ENCODE peak calls at places on chromosomes 11 and 22, in nine cellular contexts. A is activated CD4-positive, CD25-positive, alpha-beta regulatory T cell treated with anti-CD3 and anti-CD28 coated beads, Interleukin-2, amount 50 U/mL, for 16 hours; M is HEK293T; S is neuronal stem cell; K is activated gamma-delta T cell treated with anti-CD3 and anti-CD28 coated beads, Interleukin-2, amount 50 U/mL, for 16 hours; L is GM10248; R is activated T-helper 1 cell treated with anti-CD3 and anti-CD28 coated beads, Interleukin-12 subunit alpha, Interleukin-12 subunit beta, Interleukin-2, Interleukin-4 antibody, amounts not matched to agents 30 ng/mL and 10 ng/mL and 1 ng/mL, durations not matched to agents 14 hours and 24 hours and 36 hours; V is mesenchymal stem cell; G is left ventricle myocardium superior. F is an unnamed sample.

GRCh38 chr11:73217131-73217809 is 811 bp upstream of the P2RY2 start:
- DNase-seq in A (no peak), M (no peak), S (no peak), K (no peak), L (no peak), R (no peak), V (no peak), G (peak), F (no peak)

GRCh38 chr22:29044657-29045176 is 16.9 kb downstream of the C22orf31 start:
- DNase-seq in A (no peak), M (no peak), S (no peak), K (no peak), L (no peak), R (no peak), V (peak), G (no peak), F (no peak)

GRCh38 chr11:60502221-60502775 is 9.7 kb downstream of the MS4A12 start:
- DNase-seq in A (no peak), M (no peak), S (no peak), K (no peak), L (no peak), R (no peak), V (no peak), G (no peak), F (no peak)

GRCh38 chr11:122478986-122479385 is 176.5 kb upstream of the UBASH3B start:
- DNase-seq in A (no peak), M (no peak), S (no peak), K (no peak), L (no peak), R (no peak), V (no peak), G (no peak), F (no peak)

GRCh38 chr11:43868852-43869567 is 11.6 kb upstream of the ALKBH3 start:
- DNase-seq in A (peak), M (no peak), S (no peak), K (peak), L (peak), R (peak), V (peak), G (no peak), F (peak)

GRCh38 chr11:132078677-132079076 is 708.3 kb downstream of the NTM start:
- DNase-seq in A (no peak), M (no peak), S (no peak), K (no peak), L (no peak), R (no peak), V (no peak), G (no peak), F (no peak)

GRCh38 chr11:104291646-104292045 is 127.7 kb upstream of the PDGFD start:
- DNase-seq in A (no peak), M (no peak), S (no peak), K (no peak), L (no peak), R (no peak), V (peak), G (no peak), F (no peak)

GRCh38 chr11:69718147-69718546 is 14.3 kb upstream of the FGF19 start:
- DNase-seq in A (no peak), M (peak), S (peak), K (no peak), L (peak), R (no peak), V (peak), G (peak), F (no peak)

GRCh38 chr22:50169181-50169759 is 1.3 kb upstream of the PANX2 start:
- DNase-seq in A (no peak), M (no peak), S (no peak), K (no peak), L (no peak), R (no peak), V (no peak), G (no peak), F (no peak)

GRCh38 chr11:59144096-59144495 is 1.4 kb downstream of the FAM111A start:
- DNase-seq in A (no peak), M (no peak), S (no peak), K (no peak), L (no peak), R (no peak), V (no peak), G (no peak), F (no peak)

GRCh38 chr22:48927591-48927990 is 900.1 kb downstream of the BRD1 start:
- DNase-seq in A (no peak), M (no peak), S (no peak), K (no peak), L (no peak), R (no peak), V (no peak), G (no peak), F (no peak)

GRCh38 chr11:608751-609354 is 6.9 kb downstream of the IRF7 start:
- DNase-seq in A (no peak), M (no peak), S (no peak), K (no peak), L (no peak), R (no peak), V (no peak), G (no peak), F (no peak)

GRCh38 chr11:78564037-78564888 is 10.4 kb downstream of the NARS2 start:
- DNase-seq in A (peak), M (peak), S (peak), K (peak), L (no peak), R (peak), V (peak), G (no peak), F (peak)

GRCh38 chr22:30253205-30253852 is 6.8 kb upstream of the LIF start:
- DNase-seq in A (no peak), M (no peak), S (no peak), K (no peak), L (no peak), R (no peak), V (no peak), G (peak), F (no peak)

GRCh38 chr11:35662061-35662648 is 420 bp upstream of the TRIM44 start:
- DNase-seq in A (no peak), M (no peak), S (no peak), K (no peak), L (peak), R (no peak), V (no peak), G (no peak), F (no peak)

GRCh38 chr22:36921309-36922096 is 8.1 kb downstream of the CSF2RB start:
- DNase-seq in A (no peak), M (no peak), S (no peak), K (no peak), L (peak), R (no peak), V (no peak), G (no peak), F (no peak)

GRCh38 chr11:64340671-64341335 is 799 bp downstream of the CCDC88B start:
- DNase-seq in A (peak), M (peak), S (peak), K (peak), L (peak), R (peak), V (no peak), G (peak), F (no peak)

GRCh38 chr11:57260937-57261783 is 24.1 kb upstream of the APLNR start:
- DNase-seq in A (no peak), M (no peak), S (no peak), K (no peak), L (no peak), R (no peak), V (no peak), G (no peak), F (no peak)

GRCh38 chr11:104594228-104594958 is 303.9 kb downstream of the CASP12 start:
- DNase-seq in A (no peak), M (no peak), S (no peak), K (no peak), L (no peak), R (no peak), V (no peak), G (no peak), F (no peak)

GRCh38 chr11:93248602-93249001 is 50.8 kb upstream of the SLC36A4 start:
- DNase-seq in A (no peak), M (no peak), S (no peak), K (no peak), L (no peak), R (no peak), V (peak), G (no peak), F (no peak)

GRCh38 chr22:42591987-42592386 is 22.7 kb downstream of the POLDIP3 start:
- DNase-seq in A (no peak), M (no peak), S (no peak), K (no peak), L (no peak), R (no peak), V (no peak), G (no peak), F (no peak)

GRCh38 chr22:45164217-45165123 is 745 bp downstream of the NUP50 start:
- DNase-seq in A (no peak), M (peak), S (peak), K (no peak), L (peak), R (peak), V (peak), G (peak), F (no peak)

GRCh38 chr22:45212992-45213751 is 27.5 kb downstream of the KIAA0930 start:
- DNase-seq in A (no peak), M (no peak), S (no peak), K (no peak), L (no peak), R (no peak), V (peak), G (peak), F (no peak)

GRCh38 chr11:18225906-18226305 is 10.7 kb downstream of the SAA4 start:
- DNase-seq in A (no peak), M (no peak), S (no peak), K (no peak), L (no peak), R (no peak), V (no peak), G (no peak), F (no peak)

GRCh38 chr11:47356998-47357329 is 4.5 kb upstream of the MYBPC3 start:
- DNase-seq in A (no peak), M (no peak), S (no peak), K (no peak), L (no peak), R (no peak), V (no peak), G (peak), F (no peak)

GRCh38 chr11:34997872-34998548 is 81.6 kb downstream of the PDHX start:
- DNase-seq in A (no peak), M (no peak), S (no peak), K (no peak), L (peak), R (no peak), V (peak), G (no peak), F (no peak)

GRCh38 chr11:110134120-110134519 is 40.9 kb downstream of the ZC3H12C start:
- DNase-seq in A (no peak), M (no peak), S (peak), K (no peak), L (no peak), R (no peak), V (no peak), G (no peak), F (no peak)

GRCh38 chr11:32154275-32154674 is 63.4 kb downstream of the RCN1 start:
- DNase-seq in A (no peak), M (no peak), S (no peak), K (no peak), L (no peak), R (no peak), V (peak), G (no peak), F (no peak)

GRCh38 chr22:17795661-17796548 is 21.6 kb upstream of the BID start:
- DNase-seq in A (no peak), M (no peak), S (no peak), K (no peak), L (peak), R (no peak), V (no peak), G (no peak), F (no peak)

GRCh38 chr11:63698976-63699733 is 17.9 kb downstream of the RTN3 start:
- DNase-seq in A (no peak), M (no peak), S (no peak), K (no peak), L (no peak), R (no peak), V (no peak), G (no peak), F (no peak)

GRCh38 chr11:61854966-61855714 is 27.0 kb downstream of the FADS2 start:
- DNase-seq in A (no peak), M (no peak), S (no peak), K (no peak), L (no peak), R (no peak), V (no peak), G (no peak), F (no peak)

GRCh38 chr11:62857541-62857982 is 18.2 kb upstream of the WDR74 start:
- DNase-seq in A (no peak), M (no peak), S (no peak), K (no peak), L (no peak), R (no peak), V (peak), G (no peak), F (no peak)

GRCh38 chr11:24575392-24575791 is 78.5 kb downstream of the LUZP2 start:
- DNase-seq in A (no peak), M (no peak), S (no peak), K (no peak), L (no peak), R (no peak), V (no peak), G (no peak), F (no peak)

GRCh38 chr11:10443152-10443551 is 11.9 kb upstream of the AMPD3 start:
- DNase-seq in A (no peak), M (no peak), S (no peak), K (no peak), L (no peak), R (no peak), V (no peak), G (no peak), F (no peak)

GRCh38 chr11:115042002-115042401 is 363.7 kb downstream of the NXPE2 start:
- DNase-seq in A (no peak), M (no peak), S (no peak), K (no peak), L (no peak), R (no peak), V (no peak), G (peak), F (no peak)

GRCh38 chr22:46969491-46969890 is 207.0 kb downstream of the TBC1D22A start:
- DNase-seq in A (no peak), M (no peak), S (no peak), K (no peak), L (peak), R (no peak), V (no peak), G (no peak), F (no peak)

GRCh38 chr11:123196060-123196714 is 1.1 kb upstream of the CLMP start:
- DNase-seq in A (no peak), M (no peak), S (no peak), K (no peak), L (no peak), R (no peak), V (no peak), G (no peak), F (no peak)